ENCODE peak calls at places on chromosomes 5 and 9, in five cellular contexts. One of them, this sample, is unnamed.

GRCh38 chr5:179536676-179537075 is 13.7 kb upstream of the RUFY1 start:
- DNase-seq in progenitor cell of endocrine pancreas: no peak
- DNase-seq in epithelial cell of esophagus: no peak
- DNase-seq in uterus: no peak
- DNase-seq in dorsolateral prefrontal cortex: no peak
- DNase-seq in this sample: no peak

GRCh38 chr5:151553130-151553670 is 37.9 kb downstream of the FAT2 start:
- DNase-seq in epithelial cell of esophagus: peak
- DNase-seq in dorsolateral prefrontal cortex: peak
- DNase-seq in progenitor cell of endocrine pancreas: no peak
- DNase-seq in uterus: no peak
- DNase-seq in this sample: no peak

GRCh38 chr9:134442087-134442470 is 115.8 kb downstream of the RXRA start:
- DNase-seq in uterus: no peak
- DNase-seq in epithelial cell of esophagus: no peak
- DNase-seq in dorsolateral prefrontal cortex: no peak
- DNase-seq in progenitor cell of endocrine pancreas: no peak
- DNase-seq in this sample: no peak

GRCh38 chr5:5418764-5419163 is 3.7 kb upstream of the ICE1 start:
- DNase-seq in progenitor cell of endocrine pancreas: no peak
- DNase-seq in dorsolateral prefrontal cortex: no peak
- DNase-seq in epithelial cell of esophagus: no peak
- DNase-seq in uterus: no peak
- DNase-seq in this sample: no peak

GRCh38 chr9:71647094-71647591 is 121.2 kb downstream of the CEMIP2 start:
- DNase-seq in dorsolateral prefrontal cortex: peak
- DNase-seq in progenitor cell of endocrine pancreas: no peak
- DNase-seq in uterus: peak
- DNase-seq in epithelial cell of esophagus: peak
- DNase-seq in this sample: peak

GRCh38 chr9:18060304-18060934 is 413.5 kb upstream of the ADAMTSL1 start:
- DNase-seq in uterus: no peak
- DNase-seq in epithelial cell of esophagus: peak
- DNase-seq in dorsolateral prefrontal cortex: no peak
- DNase-seq in progenitor cell of endocrine pancreas: no peak
- DNase-seq in this sample: no peak

GRCh38 chr5:89769975-89770374 is 639.6 kb downstream of the CETN3 start:
- DNase-seq in progenitor cell of endocrine pancreas: no peak
- DNase-seq in uterus: no peak
- DNase-seq in dorsolateral prefrontal cortex: no peak
- DNase-seq in epithelial cell of esophagus: peak
- DNase-seq in this sample: no peak

GRCh38 chr5:35771321-35771720 is 85.4 kb upstream of the IL7R start:
- DNase-seq in uterus: no peak
- DNase-seq in progenitor cell of endocrine pancreas: no peak
- DNase-seq in epithelial cell of esophagus: peak
- DNase-seq in dorsolateral prefrontal cortex: no peak
- DNase-seq in this sample: no peak

GRCh38 chr9:93675336-93676150 is 99.2 kb downstream of the PHF2 start:
- DNase-seq in dorsolateral prefrontal cortex: no peak
- DNase-seq in epithelial cell of esophagus: no peak
- DNase-seq in progenitor cell of endocrine pancreas: no peak
- DNase-seq in uterus: peak
- DNase-seq in this sample: peak

GRCh38 chr5:136006767-136007251 is 22.0 kb upstream of the TGFBI start:
- DNase-seq in dorsolateral prefrontal cortex: no peak
- DNase-seq in uterus: no peak
- DNase-seq in epithelial cell of esophagus: peak
- DNase-seq in progenitor cell of endocrine pancreas: no peak
- DNase-seq in this sample: no peak

GRCh38 chr5:35754481-35754880 is 102.2 kb upstream of the IL7R start:
- DNase-seq in dorsolateral prefrontal cortex: no peak
- DNase-seq in progenitor cell of endocrine pancreas: no peak
- DNase-seq in uterus: no peak
- DNase-seq in epithelial cell of esophagus: no peak
- DNase-seq in this sample: no peak

GRCh38 chr9:23229764-23230434 is 596.1 kb downstream of the ELAVL2 start:
- DNase-seq in dorsolateral prefrontal cortex: no peak
- DNase-seq in progenitor cell of endocrine pancreas: no peak
- DNase-seq in epithelial cell of esophagus: no peak
- DNase-seq in uterus: no peak
- DNase-seq in this sample: no peak

GRCh38 chr9:71681708-71682268 is 86.5 kb downstream of the CEMIP2 start:
- DNase-seq in dorsolateral prefrontal cortex: no peak
- DNase-seq in uterus: peak
- DNase-seq in progenitor cell of endocrine pancreas: no peak
- DNase-seq in epithelial cell of esophagus: peak
- DNase-seq in this sample: no peak

GRCh38 chr9:122367065-122367464 is 3.8 kb upstream of the PTGS1 start:
- DNase-seq in progenitor cell of endocrine pancreas: no peak
- DNase-seq in epithelial cell of esophagus: no peak
- DNase-seq in dorsolateral prefrontal cortex: no peak
- DNase-seq in uterus: no peak
- DNase-seq in this sample: no peak

GRCh38 chr9:97046228-97046627 is 7.3 kb upstream of the CTSV start:
- DNase-seq in dorsolateral prefrontal cortex: no peak
- DNase-seq in uterus: no peak
- DNase-seq in epithelial cell of esophagus: peak
- DNase-seq in progenitor cell of endocrine pancreas: no peak
- DNase-seq in this sample: no peak

GRCh38 chr5:36683821-36684434 is 77.5 kb downstream of the SLC1A3 start:
- DNase-seq in progenitor cell of endocrine pancreas: no peak
- DNase-seq in dorsolateral prefrontal cortex: no peak
- DNase-seq in epithelial cell of esophagus: no peak
- DNase-seq in uterus: no peak
- DNase-seq in this sample: no peak

GRCh38 chr5:94326579-94326978 is 291.8 kb downstream of the KIAA0825 start:
- DNase-seq in epithelial cell of esophagus: no peak
- DNase-seq in uterus: no peak
- DNase-seq in progenitor cell of endocrine pancreas: no peak
- DNase-seq in dorsolateral prefrontal cortex: no peak
- DNase-seq in this sample: no peak

GRCh38 chr9:36492849-36493248 is 79.8 kb upstream of the MELK start:
- DNase-seq in dorsolateral prefrontal cortex: no peak
- DNase-seq in progenitor cell of endocrine pancreas: no peak
- DNase-seq in epithelial cell of esophagus: no peak
- DNase-seq in uterus: no peak
- DNase-seq in this sample: no peak

GRCh38 chr9:109469646-109470358 is 28.3 kb downstream of the PTPN3 start:
- DNase-seq in dorsolateral prefrontal cortex: peak
- DNase-seq in progenitor cell of endocrine pancreas: peak
- DNase-seq in epithelial cell of esophagus: peak
- DNase-seq in uterus: peak
- DNase-seq in this sample: peak

GRCh38 chr5:101728933-101729332 is 567.2 kb downstream of the SLCO4C1 start:
- DNase-seq in dorsolateral prefrontal cortex: no peak
- DNase-seq in uterus: no peak
- DNase-seq in progenitor cell of endocrine pancreas: no peak
- DNase-seq in epithelial cell of esophagus: peak
- DNase-seq in this sample: no peak

GRCh38 chr5:400282-401215 is 42.4 kb upstream of the EXOC3 start:
- DNase-seq in epithelial cell of esophagus: no peak
- DNase-seq in progenitor cell of endocrine pancreas: peak
- DNase-seq in dorsolateral prefrontal cortex: no peak
- DNase-seq in uterus: no peak
- DNase-seq in this sample: no peak

GRCh38 chr5:99019812-99020697 is 91.2 kb upstream of the CHD1 start:
- DNase-seq in progenitor cell of endocrine pancreas: no peak
- DNase-seq in epithelial cell of esophagus: peak
- DNase-seq in dorsolateral prefrontal cortex: no peak
- DNase-seq in uterus: no peak
- DNase-seq in this sample: no peak

GRCh38 chr9:3224931-3225330 is 300.9 kb downstream of the RFX3 start:
- DNase-seq in uterus: no peak
- DNase-seq in dorsolateral prefrontal cortex: peak
- DNase-seq in epithelial cell of esophagus: no peak
- DNase-seq in progenitor cell of endocrine pancreas: no peak
- DNase-seq in this sample: no peak

GRCh38 chr5:153780876-153781275 is 257.8 kb downstream of the FAM114A2 start:
- DNase-seq in dorsolateral prefrontal cortex: no peak
- DNase-seq in epithelial cell of esophagus: no peak
- DNase-seq in uterus: no peak
- DNase-seq in progenitor cell of endocrine pancreas: no peak
- DNase-seq in this sample: no peak

GRCh38 chr9:27711241-27711640 is 138.0 kb upstream of the C9orf72 start:
- DNase-seq in epithelial cell of esophagus: no peak
- DNase-seq in progenitor cell of endocrine pancreas: no peak
- DNase-seq in dorsolateral prefrontal cortex: no peak
- DNase-seq in uterus: no peak
- DNase-seq in this sample: no peak

GRCh38 chr9:133773889-133774655 is 35.9 kb upstream of the SARDH start:
- DNase-seq in dorsolateral prefrontal cortex: no peak
- DNase-seq in uterus: no peak
- DNase-seq in progenitor cell of endocrine pancreas: no peak
- DNase-seq in epithelial cell of esophagus: no peak
- DNase-seq in this sample: no peak

GRCh38 chr9:70902705-70903131 is 218.7 kb downstream of the TRPM3 start:
- DNase-seq in uterus: peak
- DNase-seq in progenitor cell of endocrine pancreas: no peak
- DNase-seq in epithelial cell of esophagus: peak
- DNase-seq in dorsolateral prefrontal cortex: peak
- DNase-seq in this sample: no peak

GRCh38 chr5:176809544-176810083 is 745 bp upstream of the UNC5A start:
- DNase-seq in uterus: no peak
- DNase-seq in progenitor cell of endocrine pancreas: no peak
- DNase-seq in dorsolateral prefrontal cortex: no peak
- DNase-seq in epithelial cell of esophagus: no peak
- DNase-seq in this sample: no peak

DNA sequence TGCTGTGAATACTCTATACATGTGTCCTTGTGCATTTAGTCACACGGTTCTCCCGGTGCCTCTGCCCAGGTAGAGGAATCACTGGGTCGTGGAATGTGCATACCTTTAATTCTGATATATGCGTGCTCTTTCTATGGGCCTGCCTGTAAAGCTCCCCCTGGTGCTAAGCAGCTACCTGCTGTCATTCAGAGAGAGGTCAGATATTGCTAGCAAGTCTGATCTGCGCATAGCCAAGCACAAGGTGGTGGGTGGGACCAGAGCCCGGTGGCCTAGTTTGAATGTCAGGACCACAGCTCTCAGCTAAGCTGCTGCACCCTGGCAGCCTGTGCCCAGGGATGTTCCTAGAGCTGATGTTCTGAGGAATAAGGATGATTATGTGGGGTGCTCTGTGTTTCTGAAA is 33.4 kb downstream of the TJP2 start:
- DNase-seq in dorsolateral prefrontal cortex: peak
- DNase-seq in uterus: no peak
- DNase-seq in progenitor cell of endocrine pancreas: no peak
- DNase-seq in epithelial cell of esophagus: peak
- DNase-seq in this sample: no peak
- TF ChIP-seq CTCF in dorsolateral prefrontal cortex: no peak
- TF ChIP-seq CTCF in uterus: no peak
- TF ChIP-seq CTCF in progenitor cell of endocrine pancreas: peak
- TF ChIP-seq CTCF in epithelial cell of esophagus: peak
- TF ChIP-seq CTCF in this sample: no peak

DNA sequence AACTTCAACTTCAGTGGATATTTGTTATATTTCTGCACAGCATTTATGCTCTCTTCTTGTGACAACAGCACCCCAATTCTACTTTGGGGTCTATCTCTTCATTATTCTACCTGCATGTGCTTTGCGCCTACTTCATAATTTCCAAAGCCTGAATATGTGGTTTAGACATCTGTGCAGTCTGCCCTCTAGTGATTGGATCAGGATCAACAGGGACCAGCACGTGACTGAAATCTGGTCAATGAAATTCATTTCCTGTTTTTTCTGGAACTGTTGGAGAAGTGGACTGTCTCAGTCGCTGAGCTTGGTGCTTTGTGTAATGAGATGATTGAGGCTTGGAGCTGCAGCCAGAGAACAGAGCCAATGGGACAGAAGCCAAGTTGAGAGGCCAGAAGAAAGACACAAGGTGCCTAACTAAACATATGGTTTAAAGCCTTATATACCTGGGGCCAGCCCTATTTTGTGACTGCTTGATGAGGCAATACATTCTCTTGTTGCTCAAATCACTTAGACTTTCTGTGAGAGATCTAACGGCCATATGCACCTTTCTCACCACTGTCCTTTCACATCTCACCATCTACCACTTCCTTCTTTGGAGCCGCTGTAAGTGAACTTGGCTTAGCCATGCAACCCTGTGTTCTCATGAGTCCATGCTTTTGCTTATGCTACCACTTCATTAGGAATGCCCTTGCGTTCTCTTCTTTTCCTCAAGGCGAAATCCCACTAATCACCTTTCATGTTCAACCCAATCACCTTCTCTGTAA is 68.8 kb upstream of the PPP2R2B start:
- DNase-seq in uterus: no peak
- DNase-seq in progenitor cell of endocrine pancreas: no peak
- DNase-seq in epithelial cell of esophagus: peak
- DNase-seq in dorsolateral prefrontal cortex: no peak
- DNase-seq in this sample: no peak
- TF ChIP-seq CTCF in uterus: no peak
- TF ChIP-seq CTCF in progenitor cell of endocrine pancreas: peak
- TF ChIP-seq CTCF in epithelial cell of esophagus: peak
- TF ChIP-seq CTCF in dorsolateral prefrontal cortex: no peak
- TF ChIP-seq CTCF in this sample: no peak

DNA sequence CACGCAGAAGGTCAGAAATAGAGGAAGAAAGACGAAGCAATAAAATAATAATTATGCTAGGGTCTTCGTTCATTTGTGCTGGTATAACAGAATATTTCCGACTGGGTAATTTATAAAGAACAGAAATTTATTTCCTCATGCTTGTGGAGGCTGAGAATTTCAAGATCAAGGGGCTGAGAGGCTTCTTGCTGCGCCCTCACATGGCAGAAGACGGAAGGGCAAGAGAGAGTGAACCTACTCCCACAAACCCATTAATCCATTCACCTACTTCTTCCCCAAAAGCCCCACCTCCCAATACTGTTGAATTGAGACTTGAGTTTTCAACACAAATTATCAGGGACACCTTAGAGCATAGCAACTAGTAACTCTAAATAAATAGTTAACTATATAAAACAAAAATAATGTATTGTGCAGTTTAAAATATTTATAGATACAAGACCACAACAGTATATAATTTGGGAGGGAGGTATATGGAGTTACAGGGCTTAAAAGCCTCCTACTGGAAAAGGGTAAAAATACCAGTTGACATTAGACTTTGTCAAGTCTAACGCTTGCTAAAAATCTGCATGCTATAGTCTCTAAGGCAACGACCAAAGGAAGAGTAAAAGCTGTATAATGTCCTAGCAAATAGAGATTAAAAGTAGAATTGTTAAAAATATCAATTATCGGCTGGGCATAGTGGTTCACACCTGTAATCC is 40.3 kb upstream of the NAA35 start:
- DNase-seq in uterus: no peak
- DNase-seq in dorsolateral prefrontal cortex: no peak
- DNase-seq in progenitor cell of endocrine pancreas: no peak
- DNase-seq in epithelial cell of esophagus: peak
- DNase-seq in this sample: no peak
- TF ChIP-seq CTCF in uterus: no peak
- TF ChIP-seq CTCF in dorsolateral prefrontal cortex: no peak
- TF ChIP-seq CTCF in progenitor cell of endocrine pancreas: peak
- TF ChIP-seq CTCF in epithelial cell of esophagus: peak
- TF ChIP-seq CTCF in this sample: no peak

GRCh38 chr5:58477760-58478159 is 13.5 kb upstream of the GAPT start:
- DNase-seq in epithelial cell of esophagus: no peak
- DNase-seq in progenitor cell of endocrine pancreas: no peak
- DNase-seq in dorsolateral prefrontal cortex: no peak
- DNase-seq in uterus: no peak
- DNase-seq in this sample: no peak
- TF ChIP-seq CTCF in epithelial cell of esophagus: no peak
- TF ChIP-seq CTCF in progenitor cell of endocrine pancreas: peak
- TF ChIP-seq CTCF in dorsolateral prefrontal cortex: peak
- TF ChIP-seq CTCF in uterus: no peak
- TF ChIP-seq CTCF in this sample: no peak

This sample was measured in omental fat pad.